ENCODE peak calls at places on chromosomes 16 and 17, in four cellular contexts. R, S, C and G are unnamed samples.
A peak's percentile ranks its signal among the peaks of the same experiment; 100 is the strongest.

GRCh38 chr16:75263963-75264445 is 12.6 kb upstream of the BCAR1 start:
- DNase-seq in R (peak; percentile 55), S (no peak), C (no peak), G (no peak)

GRCh38 chr16:9235837-9236236 is 144.4 kb downstream of the HAPSTR1 start:
- DNase-seq in R (no peak), S (no peak), C (no peak), G (peak; percentile 15)

GRCh38 chr17:74432484-74433391 is 850 bp downstream of the GPRC5C start:
- DNase-seq in R (no peak), S (no peak), C (no peak), G (no peak)

GRCh38 chr16:66446737-66447136 is 19.6 kb downstream of the BEAN1 start:
- DNase-seq in R (peak; percentile 73), S (no peak), C (no peak), G (no peak)

GRCh38 chr16:25298165-25298872 is 40.7 kb upstream of the ZKSCAN2 start:
- DNase-seq in R (no peak), S (no peak), C (no peak), G (peak; percentile 32)

GRCh38 chr17:58447039-58447975 is 30.0 kb upstream of the RNF43 start:
- DNase-seq in R (peak; percentile 79), S (peak; percentile 59), C (peak; percentile 83), G (peak; percentile 86)

GRCh38 chr17:81026266-81027036 is 8.5 kb upstream of the BAIAP2 start:
- DNase-seq in R (no peak), S (no peak), C (no peak), G (no peak)

GRCh38 chr17:5099271-5099670 is 12.4 kb downstream of the ZNF232 start:
- DNase-seq in R (no peak), S (no peak), C (no peak), G (no peak)

GRCh38 chr16:35841632-35842031 is 2382.2 kb downstream of the TP53TG3F start:
- DNase-seq in R (no peak), S (no peak), C (no peak), G (no peak)

GRCh38 chr17:55496094-55496881 is 15.0 kb downstream of the SMIM36 start:
- DNase-seq in R (peak; percentile 50), S (peak; percentile 44), C (peak; percentile 29), G (peak; percentile 5)

GRCh38 chr16:70661534-70661917 is 15.2 kb downstream of the IL34 start:
- DNase-seq in R (no peak), S (no peak), C (no peak), G (no peak)

GRCh38 chr17:4947411-4948165 is 742 bp downstream of the PFN1 start:
- DNase-seq in R (no peak), S (no peak), C (peak; percentile 40), G (peak; percentile 72)

DNA sequence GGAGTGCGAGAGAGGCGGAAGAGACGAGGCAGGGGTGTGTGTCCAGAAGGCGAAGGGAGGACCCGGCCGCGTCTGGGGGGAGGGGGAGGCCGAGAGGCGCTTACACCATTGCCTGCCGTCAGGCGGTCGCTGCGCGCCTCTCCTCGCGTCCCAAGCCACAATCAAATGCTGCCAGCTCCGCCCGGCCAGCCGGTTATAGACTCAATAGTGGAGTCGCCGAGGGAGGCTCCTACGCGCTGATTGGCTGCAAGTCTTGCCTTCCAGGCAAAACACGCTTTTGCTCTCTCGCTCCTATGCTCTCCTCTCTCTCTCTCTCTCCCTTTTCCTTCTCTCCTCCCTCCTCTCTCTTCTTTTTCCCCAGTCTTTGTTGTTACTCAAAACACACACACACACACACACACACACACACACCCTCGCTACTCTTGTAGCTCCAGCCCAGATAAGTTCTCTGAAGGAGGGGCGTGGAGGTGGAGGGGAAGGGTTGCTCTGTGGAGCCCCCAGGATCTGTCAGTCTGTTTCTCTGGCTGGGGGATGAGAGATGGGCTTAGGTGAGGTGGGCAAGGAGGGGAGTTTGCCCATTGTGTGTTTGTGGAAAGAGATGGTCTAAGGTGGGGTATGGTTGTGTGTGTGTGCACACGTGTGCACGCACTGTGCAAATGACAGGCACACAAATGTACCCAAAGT is at the start of gene DLX3:
- DNase-seq in R (peak; percentile 87), S (peak; percentile 6), C (peak; percentile 63), G (no peak)
- H3K4me3 ChIP-seq in R (peak within 1 kb of the TSS; percentile 63), S (no peak within 1 kb of the TSS), C (peak within 1 kb of the TSS; percentile 30), G (peak within 1 kb of the TSS; percentile 35)

GRCh38 chr17:50259484-50260324 is 14.6 kb upstream of the TMEM92 start:
- DNase-seq in R (no peak), S (no peak), C (peak; percentile 55), G (no peak)

GRCh38 chr17:50256826-50257573 is 17.3 kb upstream of the TMEM92 start:
- DNase-seq in R (no peak), S (no peak), C (no peak), G (no peak)

GRCh38 chr17:50258647-50259483 is 15.4 kb upstream of the TMEM92 start:
- DNase-seq in R (no peak), S (no peak), C (peak; percentile 83), G (no peak)

GRCh38 chr17:50255766-50256480 is 18.3 kb upstream of the TMEM92 start:
- DNase-seq in R (no peak), S (no peak), C (no peak), G (no peak)

DNA sequence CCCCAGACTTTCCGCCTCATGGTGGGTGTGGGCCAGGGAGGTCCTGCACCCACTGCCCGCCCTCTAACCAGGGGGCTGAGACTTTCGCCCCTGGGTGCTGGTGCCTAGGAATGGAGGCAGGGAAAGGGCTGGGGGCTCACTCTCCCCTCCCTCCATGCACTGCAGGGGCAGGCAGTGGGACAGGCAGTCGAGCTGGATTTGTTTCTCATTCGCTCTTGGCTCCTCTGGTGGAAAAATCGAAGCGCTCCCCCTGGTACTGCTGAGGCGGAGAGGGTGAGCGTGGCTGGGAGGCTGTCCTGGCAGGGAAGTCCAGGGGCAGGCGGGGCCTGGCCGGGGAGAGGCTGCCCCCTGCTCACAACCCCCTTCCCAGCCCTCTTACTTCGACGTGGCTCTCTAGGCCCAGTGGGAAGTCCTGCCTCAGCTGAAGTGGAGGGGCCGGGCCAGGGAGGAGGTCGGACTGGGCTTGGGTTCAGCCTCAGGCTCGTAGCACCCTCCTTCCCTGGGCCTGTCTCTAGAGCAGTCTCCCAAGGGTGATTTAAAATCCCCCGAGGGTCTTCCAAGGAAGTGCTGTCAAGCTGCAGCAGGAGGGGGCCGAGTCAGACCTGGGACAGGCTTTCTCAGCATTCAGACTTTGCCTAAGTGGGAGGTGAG is 16.6 kb upstream of the TMEM92 start:
- DNase-seq in R (no peak), S (no peak), C (no peak), G (no peak)
- H3K4me3 ChIP-seq in R (no peak overlapping the region), S (no peak overlapping the region), C (no peak overlapping the region), G (no peak overlapping the region)

GRCh38 chr17:31321481-31321880 is at the start of gene EVI2A:
- DNase-seq in R (no peak), S (peak; percentile 50), C (peak; percentile 70), G (peak; percentile 90)
- H3K4me3 ChIP-seq in R (no peak within 1 kb of the TSS), S (no peak within 1 kb of the TSS), C (no peak within 1 kb of the TSS), G (peak within 1 kb of the TSS; percentile 35)

DNA sequence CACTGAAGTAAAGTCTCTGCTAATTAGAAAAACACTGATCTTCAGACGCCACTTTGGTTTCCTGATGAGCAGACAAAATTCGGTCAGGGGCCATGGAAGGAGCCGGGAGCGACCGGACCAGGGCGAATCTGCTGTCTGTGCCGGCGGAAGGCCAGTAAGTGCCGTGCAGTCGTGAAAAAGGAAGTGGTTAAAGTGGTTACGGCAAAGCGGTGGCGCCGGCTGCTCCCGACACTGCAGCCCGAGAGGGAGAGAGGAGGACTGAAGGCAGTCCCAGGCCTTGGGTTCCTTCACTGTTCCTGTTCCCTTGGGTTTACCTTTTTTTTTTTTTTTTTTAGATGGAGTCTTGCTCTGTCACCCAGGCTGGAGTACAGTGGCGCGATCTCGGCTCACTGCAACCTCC is 17.3 kb upstream of the HEXD start:
- DNase-seq in R (no peak), S (no peak), C (peak; percentile 55), G (peak; percentile 69)
- H3K4me3 ChIP-seq in R (no peak overlapping the region), S (no peak overlapping the region), C (no peak overlapping the region), G (peak overlapping the region; percentile 37)

DNA sequence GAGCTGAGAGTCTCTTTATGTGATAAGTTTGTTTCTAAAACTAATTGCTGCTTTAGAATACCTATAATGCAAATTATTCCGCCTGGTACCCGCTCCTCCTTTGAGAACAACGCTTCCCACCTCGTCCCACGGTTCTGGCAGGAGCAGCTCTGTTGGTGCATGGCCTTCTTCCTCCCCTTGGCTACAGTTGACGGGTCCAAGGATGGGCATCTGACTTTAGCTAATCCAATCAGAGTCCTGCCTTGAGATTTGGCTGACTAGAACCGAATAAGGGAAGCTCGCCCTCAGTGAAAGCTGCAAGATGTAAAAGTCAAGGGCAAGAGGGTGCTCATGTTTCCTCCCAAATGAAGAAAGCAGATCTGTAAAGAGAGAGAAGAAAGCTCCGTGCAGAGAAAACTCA is 481.3 kb downstream of the SLC39A11 start:
- DNase-seq in R (no peak), S (no peak), C (no peak), G (no peak)
- H3K4me3 ChIP-seq in R (no peak overlapping the region), S (no peak overlapping the region), C (no peak overlapping the region), G (no peak overlapping the region)

DNA sequence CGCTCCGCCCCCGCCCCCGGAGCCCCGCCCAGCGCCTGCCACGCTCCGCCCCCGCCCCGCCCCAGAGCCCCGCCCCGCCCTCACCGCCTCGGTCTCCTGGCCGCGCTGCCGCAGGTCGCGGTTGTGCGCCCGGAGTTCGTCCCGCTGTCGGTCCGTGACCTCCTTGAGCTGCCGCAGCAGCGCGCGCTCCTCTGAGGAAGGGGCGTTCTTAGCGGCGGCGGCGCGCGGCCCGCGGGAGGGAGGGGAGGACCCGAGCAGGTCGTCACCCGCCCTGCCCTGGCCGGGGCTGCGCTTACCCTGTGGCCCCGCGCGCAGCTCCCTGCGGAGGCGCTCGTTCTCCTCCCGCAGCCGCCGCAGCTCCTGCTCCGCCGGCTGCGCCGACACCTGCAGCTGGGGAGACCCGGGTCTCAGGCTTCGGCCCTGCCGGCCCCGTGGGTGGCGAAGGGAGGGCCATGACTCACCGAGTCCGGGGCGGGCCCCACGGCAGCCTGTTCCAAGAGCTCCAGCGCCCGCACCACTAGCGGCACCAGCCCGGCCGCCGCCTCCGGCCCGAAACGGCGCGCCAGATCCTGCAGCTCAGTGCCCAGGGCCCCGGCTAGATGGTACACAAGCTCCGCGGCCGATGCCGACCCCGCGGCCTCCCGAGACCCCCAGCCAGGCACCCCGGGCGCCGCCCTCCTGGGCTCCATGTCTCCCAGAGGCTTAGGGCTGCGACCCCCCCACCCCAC is 386 bp downstream of the RILP start:
- DNase-seq in R (peak; percentile 69), S (peak; percentile 64), C (peak; percentile 85), G (peak; percentile 37)
- H3K4me3 ChIP-seq in R (peak overlapping the region; percentile 79), S (peak overlapping the region; percentile 58), C (peak overlapping the region; percentile 64), G (peak overlapping the region; percentile 45)

GRCh38 chr16:73069581-73070262 is 21.8 kb upstream of the ZFHX3 start:
- DNase-seq in R (no peak), S (no peak), C (no peak), G (no peak)
- H3K4me3 ChIP-seq in R (peak overlapping the region; percentile 55), S (no peak overlapping the region), C (no peak overlapping the region), G (no peak overlapping the region)

GRCh38 chr17:16583781-16584180 is 14.8 kb upstream of the ZNF287 start:
- DNase-seq in R (no peak), S (no peak), C (no peak), G (no peak)
- H3K4me3 ChIP-seq in R (peak overlapping the region; percentile 56), S (peak overlapping the region; percentile 50), C (no peak overlapping the region), G (peak overlapping the region; percentile 54)

DNA sequence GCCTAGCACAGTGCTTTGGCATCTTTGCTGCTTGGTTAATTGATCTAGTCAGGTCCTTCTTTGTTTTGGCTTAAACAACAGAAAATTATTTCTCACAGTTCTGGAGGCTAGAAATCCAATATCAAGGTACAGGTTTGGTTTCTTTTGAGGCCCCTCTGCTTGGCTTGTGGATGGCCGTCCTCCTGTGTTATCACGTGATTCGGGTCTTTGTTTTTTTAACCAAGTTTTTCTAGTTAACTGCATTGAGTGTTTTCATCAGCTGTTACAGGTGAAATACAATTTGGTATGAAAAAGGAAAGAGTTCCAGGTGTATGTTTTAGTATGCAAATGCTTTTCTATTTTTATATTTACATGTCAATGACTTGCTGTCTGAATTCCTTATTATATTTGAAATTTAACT is 2.8 kb downstream of the NLK start:
- DNase-seq in R (no peak), S (no peak), C (no peak), G (no peak)
- H3K4me3 ChIP-seq in R (no peak overlapping the region), S (no peak overlapping the region), C (no peak overlapping the region), G (no peak overlapping the region)